ENCODE peak calls at places on chromosomes 3 and 15, in seven cellular contexts. L is cardiac muscle cell; Z is stromal cell of bone marrow; D is DMS 273 treated with DMSO at 0.1 percent for 48 hours; T is NCI-H774; H is ACHN; Y is activated CD4-positive, alpha-beta T cell treated with anti-CD3 and anti-CD28 coated beads, Interleukin-2, amount 50 U/mL, for 1 hour. F is an unnamed sample.

GRCh38 chr3:130787422-130788068 is 40.9 kb upstream of the PIK3R4 start:
- DNase-seq in L (no peak), T (peak), H (no peak), Y (no peak), D (no peak), Z (no peak), F (no peak)

GRCh38 chr15:42890161-42890913 is 30.2 kb downstream of the TTBK2 start:
- DNase-seq in Y (no peak), D (no peak), Z (peak), L (peak), H (peak), T (no peak), F (no peak)

GRCh38 chr3:45225465-45226205 is 452 bp downstream of the TMEM158 start:
- DNase-seq in H (peak), D (no peak), Z (no peak), Y (peak), L (peak), T (no peak), F (peak)

GRCh38 chr3:52490938-52491526 is 4.1 kb upstream of the STAB1 start:
- DNase-seq in T (no peak), Z (no peak), Y (no peak), H (no peak), D (no peak), L (peak), F (no peak)

GRCh38 chr15:49045691-49046112 is 544 bp downstream of the SECISBP2L start:
- DNase-seq in T (no peak), H (peak), D (no peak), Y (no peak), Z (no peak), L (peak), F (peak)

GRCh38 chr3:159346504-159346903 is 544.6 kb downstream of the MFSD1 start:
- DNase-seq in Y (no peak), L (no peak), Z (no peak), T (no peak), D (no peak), H (no peak), F (no peak)

GRCh38 chr3:48685603-48686511 is at the start of gene NCKIPSD:
- DNase-seq in T (peak), Y (peak), H (peak), L (peak), Z (peak), D (peak), F (peak)

GRCh38 chr3:48989796-48990635 is at the start of gene P4HTM:
- DNase-seq in H (peak), T (peak), L (peak), D (no peak), Y (peak), Z (peak), F (no peak)

GRCh38 chr3:108223928-108224327 is 1.7 kb upstream of the IFT57 start:
- DNase-seq in D (no peak), Y (no peak), H (no peak), T (no peak), Z (no peak), L (peak), F (no peak)

GRCh38 chr15:74203914-74204431 is 1.4 kb upstream of the STRA6 start:
- DNase-seq in T (no peak), H (no peak), Z (peak), D (no peak), L (peak), Y (no peak), F (no peak)

GRCh38 chr3:160815280-160815679 is 59.2 kb downstream of the PPM1L start:
- DNase-seq in H (no peak), Y (no peak), Z (no peak), D (no peak), T (no peak), L (no peak), F (no peak)

GRCh38 chr15:93070901-93071300 is 18.1 kb downstream of the RGMA start:
- DNase-seq in Y (no peak), D (no peak), L (no peak), T (no peak), H (no peak), Z (no peak), F (no peak)

GRCh38 chr15:40367673-40368611 is 9.9 kb downstream of the DISP2 start:
- DNase-seq in Z (peak), T (peak), D (peak), H (peak), Y (peak), L (peak), F (peak)

GRCh38 chr3:195446359-195446758 is 3.5 kb upstream of the ACAP2 start:
- DNase-seq in Z (no peak), H (no peak), D (no peak), L (no peak), T (no peak), Y (no peak), F (no peak)

GRCh38 chr3:71195492-71195891 is 388.0 kb downstream of the FOXP1 start:
- DNase-seq in L (no peak), H (no peak), Y (no peak), D (no peak), T (no peak), Z (peak), F (peak)

GRCh38 chr3:122681294-122682015 is 816 bp downstream of the PARP14 start:
- DNase-seq in L (no peak), Y (no peak), T (no peak), D (no peak), Z (no peak), H (peak), F (no peak)

GRCh38 chr3:171064461-171064860 is 37.9 kb upstream of the SLC2A2 start:
- DNase-seq in D (no peak), L (no peak), H (no peak), Y (no peak), T (no peak), Z (no peak), F (no peak)

GRCh38 chr15:52657338-52657737 is 21.9 kb downstream of the ATOSA start:
- DNase-seq in T (no peak), Y (no peak), D (no peak), H (no peak), L (peak), Z (peak), F (no peak)

GRCh38 chr3:152595975-152596832 is 238.7 kb upstream of the P2RY1 start:
- DNase-seq in D (no peak), T (no peak), L (peak), Z (peak), H (no peak), Y (no peak), F (no peak)

GRCh38 chr3:113523241-113523640 is 8.3 kb upstream of the SPICE1 start:
- DNase-seq in Z (no peak), D (no peak), Y (no peak), H (no peak), L (no peak), T (no peak), F (no peak)

F was measured in HEK293T.